ENCODE peak calls at places on chromosome 1, in eight cellular contexts. U is AG10803, K is fibroblast of lung, W is PC-9, N is left ventricle myocardium inferior, X is Peyer's patch, Y is thoracic aorta, G is endodermal cell. S is an unnamed sample.

GRCh38 chr1:187185389-187185788 is 356.6 kb downstream of the PLA2G4A start:
- DNase-seq in U (no peak), K (no peak), W (no peak), N (no peak), X (no peak), Y (no peak), G (no peak), S (no peak)

GRCh38 chr1:46062651-46063319 is 69.6 kb downstream of the PIK3R3 start:
- DNase-seq in U (no peak), K (no peak), W (no peak), N (no peak), X (no peak), Y (no peak), G (no peak), S (no peak)

GRCh38 chr1:158037876-158038359 is 44.5 kb downstream of the KIRREL1 start:
- DNase-seq in U (peak), K (peak), W (peak), N (peak), X (no peak), Y (no peak), G (no peak), S (no peak)

GRCh38 chr1:204829133-204829532 is 41.5 kb upstream of the NFASC start:
- DNase-seq in U (no peak), K (no peak), W (no peak), N (no peak), X (no peak), Y (no peak), G (peak), S (no peak)

GRCh38 chr1:248696261-248696660 is 6.3 kb downstream of the OR14I1 start:
- DNase-seq in U (peak), K (no peak), W (no peak), N (no peak), X (peak), Y (no peak), G (no peak), S (no peak)

GRCh38 chr1:207890136-207890738 is 20.7 kb downstream of the CD34 start:
- DNase-seq in U (peak), K (peak), W (peak), N (peak), X (no peak), Y (no peak), G (no peak), S (no peak)

GRCh38 chr1:228342627-228343210 is 63.9 kb downstream of the TRIM11 start:
- DNase-seq in U (no peak), K (no peak), W (no peak), N (peak), X (no peak), Y (no peak), G (peak), S (no peak)

GRCh38 chr1:13864760-13865159 is 164.8 kb downstream of the PRDM2 start:
- DNase-seq in U (no peak), K (no peak), W (no peak), N (no peak), X (no peak), Y (no peak), G (no peak), S (no peak)

GRCh38 chr1:56516539-56517252 is 62.7 kb downstream of the PLPP3 start:
- DNase-seq in U (peak), K (peak), W (peak), N (no peak), X (no peak), Y (no peak), G (peak), S (no peak)

GRCh38 chr1:154466879-154467767 is 34.9 kb upstream of the TDRD10 start:
- DNase-seq in U (peak), K (no peak), W (no peak), N (no peak), X (no peak), Y (no peak), G (peak), S (peak)

GRCh38 chr1:84691139-84691783 is 1.0 kb upstream of the SSX2IP start:
- DNase-seq in U (no peak), K (peak), W (no peak), N (no peak), X (no peak), Y (no peak), G (peak), S (no peak)

GRCh38 chr1:90783181-90783580 is 66.1 kb upstream of the BARHL2 start:
- DNase-seq in U (no peak), K (no peak), W (no peak), N (no peak), X (no peak), Y (no peak), G (no peak), S (no peak)

GRCh38 chr1:55478742-55479141 is 263.6 kb upstream of the USP24 start:
- DNase-seq in U (peak), K (peak), W (no peak), N (no peak), X (no peak), Y (no peak), G (no peak), S (no peak)

GRCh38 chr1:97500696-97501297 is 420.0 kb downstream of the DPYD start:
- DNase-seq in U (no peak), K (peak), W (no peak), N (no peak), X (no peak), Y (no peak), G (no peak), S (no peak)

GRCh38 chr1:33397125-33397506 is 33.8 kb downstream of the PHC2 start:
- DNase-seq in U (no peak), K (no peak), W (no peak), N (no peak), X (no peak), Y (no peak), G (no peak), S (no peak)

GRCh38 chr1:150152772-150153461 is 3.2 kb downstream of the PLEKHO1 start:
- DNase-seq in U (peak), K (peak), W (no peak), N (no peak), X (no peak), Y (no peak), G (no peak), S (no peak)

GRCh38 chr1:159751022-159751421 is 29.7 kb upstream of the DUSP23 start:
- DNase-seq in U (no peak), K (no peak), W (no peak), N (no peak), X (no peak), Y (no peak), G (no peak), S (no peak)

GRCh38 chr1:60564856-60565445 is 491.4 kb upstream of the C1orf87 start:
- DNase-seq in U (no peak), K (peak), W (no peak), N (no peak), X (no peak), Y (no peak), G (no peak), S (no peak)

GRCh38 chr1:178192686-178193085 is 98.8 kb downstream of the RASAL2 start:
- DNase-seq in U (peak), K (peak), W (peak), N (no peak), X (no peak), Y (no peak), G (no peak), S (no peak)

GRCh38 chr1:187987236-187987776 is 1158.6 kb downstream of the PLA2G4A start:
- DNase-seq in U (no peak), K (no peak), W (no peak), N (no peak), X (no peak), Y (no peak), G (no peak), S (no peak)

GRCh38 chr1:8776104-8776503 is 41.3 kb downstream of the RERE start:
- DNase-seq in U (no peak), K (no peak), W (no peak), N (no peak), X (no peak), Y (no peak), G (no peak), S (no peak)

GRCh38 chr1:156655151-156655903 is 13.4 kb downstream of the BCAN start:
- DNase-seq in U (no peak), K (no peak), W (no peak), N (no peak), X (no peak), Y (no peak), G (no peak), S (no peak)

GRCh38 chr1:24957016-24957807 is 27.1 kb upstream of the RUNX3 start:
- DNase-seq in U (no peak), K (no peak), W (no peak), N (no peak), X (peak), Y (no peak), G (no peak), S (no peak)

GRCh38 chr1:221850788-221851187 is 108.9 kb upstream of the DUSP10 start:
- DNase-seq in U (no peak), K (no peak), W (no peak), N (no peak), X (no peak), Y (no peak), G (no peak), S (no peak)

GRCh38 chr1:154276797-154277196 is 4.4 kb downstream of the HAX1 start:
- DNase-seq in U (no peak), K (no peak), W (no peak), N (no peak), X (no peak), Y (no peak), G (peak), S (no peak)

GRCh38 chr1:33828654-33829053 is 35.2 kb upstream of the HMGB4 start:
- DNase-seq in U (no peak), K (no peak), W (no peak), N (no peak), X (no peak), Y (no peak), G (no peak), S (no peak)

GRCh38 chr1:154626456-154627246 is 18.7 kb upstream of the ADAR start:
- DNase-seq in U (no peak), K (no peak), W (no peak), N (no peak), X (no peak), Y (no peak), G (no peak), S (no peak)

GRCh38 chr1:111290104-111290503 is 547 bp upstream of the CHIA start:
- DNase-seq in U (no peak), K (no peak), W (no peak), N (no peak), X (no peak), Y (no peak), G (no peak), S (no peak)

GRCh38 chr1:32100359-32100758 is 7.5 kb upstream of the KPNA6 start:
- DNase-seq in U (no peak), K (no peak), W (no peak), N (peak), X (no peak), Y (no peak), G (no peak), S (no peak)

GRCh38 chr1:53986458-53986857 is 31.5 kb downstream of the LDLRAD1 start:
- DNase-seq in U (no peak), K (no peak), W (no peak), N (no peak), X (no peak), Y (no peak), G (no peak), S (no peak)

GRCh38 chr1:53987880-53988279 is 30.1 kb downstream of the LDLRAD1 start:
- DNase-seq in U (no peak), K (no peak), W (no peak), N (no peak), X (no peak), Y (no peak), G (no peak), S (no peak)

GRCh38 chr1:53998223-53998622 is 19.8 kb downstream of the LDLRAD1 start:
- DNase-seq in U (no peak), K (no peak), W (no peak), N (no peak), X (no peak), Y (no peak), G (no peak), S (no peak)

GRCh38 chr1:53995683-53996082 is 22.3 kb downstream of the LDLRAD1 start:
- DNase-seq in U (no peak), K (no peak), W (no peak), N (no peak), X (no peak), Y (no peak), G (no peak), S (no peak)

GRCh38 chr1:53992085-53992874 is 25.7 kb downstream of the LDLRAD1 start:
- DNase-seq in U (no peak), K (no peak), W (no peak), N (no peak), X (no peak), Y (no peak), G (peak), S (no peak)
- TF ChIP-seq CTCF in U (peak), K (no peak), W (peak), N (peak), X (peak), Y (no peak), G (peak), S (no peak)

GRCh38 chr1:41413748-41414281 is 52.6 kb downstream of the FOXO6 start:
- DNase-seq in U (no peak), K (no peak), W (no peak), N (no peak), X (no peak), Y (no peak), G (no peak), S (no peak)
- H3K4me3 ChIP-seq in U (no peak), K (no peak), W (no peak), N (no peak), X (no peak), Y (no peak), G (no peak), S (no peak)

DNA sequence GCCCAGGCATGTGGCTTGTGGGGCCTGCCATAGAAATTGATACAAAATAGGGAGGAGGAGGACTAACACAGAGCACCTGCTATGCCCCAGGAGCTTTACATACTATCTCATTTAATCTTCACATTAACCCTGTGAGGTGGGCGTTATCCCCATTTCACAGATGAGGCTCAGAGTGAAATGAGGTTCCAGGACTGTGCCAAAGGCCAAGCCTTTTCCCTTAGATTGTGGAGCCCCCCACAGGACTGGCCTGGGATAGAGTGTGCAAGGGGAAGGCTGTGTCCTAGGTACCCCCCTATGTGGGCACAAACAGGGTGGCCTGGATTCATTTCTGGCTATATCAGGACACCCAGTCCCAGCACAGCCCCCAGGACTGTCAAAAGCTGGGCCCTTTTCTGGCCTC is 2.2 kb upstream of the DDOST start:
- DNase-seq in U (no peak), K (no peak), W (no peak), N (no peak), X (no peak), Y (no peak), G (peak), S (no peak)
- TF ChIP-seq CTCF in U (no peak), K (no peak), W (no peak), N (no peak), X (no peak), Y (no peak), G (peak), S (no peak)

DNA sequence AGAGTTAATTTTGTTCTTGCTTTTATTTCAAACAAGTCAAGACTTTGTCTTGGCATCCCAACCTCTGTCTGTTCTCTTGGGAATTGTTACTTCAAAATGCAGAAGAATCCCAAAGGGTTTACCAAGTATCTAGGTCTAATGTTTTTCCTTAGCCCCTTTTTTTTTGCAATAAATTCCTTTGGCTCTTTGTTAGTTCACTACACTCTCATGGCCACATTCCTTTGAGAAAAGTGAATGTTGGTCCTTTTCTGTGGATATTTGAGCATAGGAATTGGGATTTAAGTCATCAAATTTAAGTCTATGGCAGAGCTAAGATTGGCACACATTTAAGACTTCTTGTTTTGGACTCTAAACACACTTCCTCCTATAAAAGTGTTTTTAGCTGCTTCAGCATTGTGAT is 1.8 kb downstream of the BTF3L4 start:
- DNase-seq in U (peak), K (no peak), W (no peak), N (no peak), X (no peak), Y (no peak), G (no peak), S (no peak)
- H3K4me3 ChIP-seq in U (peak), K (no peak), W (peak), N (peak), X (peak), Y (no peak), G (peak), S (peak)

GRCh38 chr1:113072757-113073456 is at the start of gene LRIG2:
- DNase-seq in U (peak), K (peak), W (peak), N (peak), X (peak), Y (peak), G (peak), S (peak)

GRCh38 chr1:113073457-113073950 is 506 bp downstream of the LRIG2 start:
- DNase-seq in U (peak), K (peak), W (peak), N (peak), X (no peak), Y (no peak), G (peak), S (no peak)

GRCh38 chr1:113072141-113072756 is 749 bp upstream of the LRIG2 start:
- DNase-seq in U (no peak), K (no peak), W (no peak), N (no peak), X (no peak), Y (no peak), G (no peak), S (no peak)

DNA sequence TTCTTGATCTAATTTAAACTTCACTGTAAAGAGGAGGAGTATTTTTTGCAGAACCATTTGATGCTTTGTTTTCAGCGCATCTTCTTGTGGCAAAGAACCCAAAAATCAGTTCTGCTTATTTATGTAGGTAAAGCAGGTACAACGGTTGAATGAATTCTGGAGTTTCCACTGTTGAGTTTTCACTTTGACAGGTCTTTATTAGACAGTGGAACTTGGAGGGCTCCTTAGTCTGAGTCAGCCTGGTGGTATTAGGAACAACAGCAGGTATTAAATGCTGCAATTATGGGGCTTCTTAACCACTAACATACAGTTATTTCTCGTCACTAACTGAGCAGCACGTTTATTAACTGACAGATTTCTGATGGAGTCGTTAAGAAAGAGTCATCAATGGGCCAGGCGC is 1.2 kb downstream of the LRIG2 start:
- DNase-seq in U (peak), K (peak), W (no peak), N (no peak), X (no peak), Y (no peak), G (no peak), S (no peak)
- TF ChIP-seq CTCF in U (no peak), K (no peak), W (no peak), N (no peak), X (no peak), Y (no peak), G (no peak), S (no peak)

S was measured in upper lobe of right lung.